ENCODE peak calls at places on chromosome 9, in five cellular contexts. One of them, this sample, is unnamed.
A peak's percentile ranks its signal among the peaks of the same experiment; 100 is the strongest.

GRCh38 chr9:126763130-126763764 is 41.6 kb upstream of the ZBTB43 start:
- DNase-seq in mucosa of descending colon: no peak
- DNase-seq in sigmoid colon: no peak
- DNase-seq in right cardiac atrium: no peak
- DNase-seq in GM23248: no peak
- DNase-seq in this sample: no peak

GRCh38 chr9:110106698-110107097 is 101.3 kb downstream of the C9orf152 start:
- DNase-seq in GM23248: no peak
- DNase-seq in mucosa of descending colon: no peak
- DNase-seq in right cardiac atrium: no peak
- DNase-seq in sigmoid colon: no peak
- DNase-seq in this sample: no peak

GRCh38 chr9:108439967-108440366 is 415.8 kb downstream of the ACTL7B start:
- DNase-seq in mucosa of descending colon: no peak
- DNase-seq in sigmoid colon: no peak
- DNase-seq in right cardiac atrium: no peak
- DNase-seq in GM23248: peak; percentile 93
- DNase-seq in this sample: no peak

GRCh38 chr9:97057651-97058050 is 18.7 kb upstream of the CTSV start:
- DNase-seq in GM23248: no peak
- DNase-seq in right cardiac atrium: no peak
- DNase-seq in sigmoid colon: no peak
- DNase-seq in mucosa of descending colon: no peak
- DNase-seq in this sample: no peak

GRCh38 chr9:130939405-130939941 is 426 bp upstream of the FIBCD1 start:
- DNase-seq in GM23248: peak; percentile 62
- DNase-seq in sigmoid colon: no peak
- DNase-seq in mucosa of descending colon: peak; percentile 34
- DNase-seq in right cardiac atrium: no peak
- DNase-seq in this sample: no peak

GRCh38 chr9:125142560-125143376 is 560 bp downstream of the SCAI start:
- DNase-seq in GM23248: peak; percentile 17
- DNase-seq in right cardiac atrium: no peak
- DNase-seq in sigmoid colon: peak; percentile 66
- DNase-seq in mucosa of descending colon: peak; percentile 22
- DNase-seq in this sample: no peak

GRCh38 chr9:15278290-15278689 is 28.7 kb downstream of the TTC39B start:
- DNase-seq in sigmoid colon: no peak
- DNase-seq in mucosa of descending colon: no peak
- DNase-seq in right cardiac atrium: no peak
- DNase-seq in GM23248: no peak
- DNase-seq in this sample: no peak

GRCh38 chr9:102518324-102518723 is 476.8 kb upstream of the CYLC2 start:
- DNase-seq in GM23248: no peak
- DNase-seq in sigmoid colon: no peak
- DNase-seq in mucosa of descending colon: no peak
- DNase-seq in right cardiac atrium: no peak
- DNase-seq in this sample: no peak

GRCh38 chr9:113589407-113589806 is 125.9 kb downstream of the RGS3 start:
- DNase-seq in right cardiac atrium: peak; percentile 76
- DNase-seq in mucosa of descending colon: no peak
- DNase-seq in GM23248: no peak
- DNase-seq in sigmoid colon: peak; percentile 53
- DNase-seq in this sample: peak; percentile 71

GRCh38 chr9:7841831-7842230 is 42.3 kb upstream of the DMAC1 start:
- DNase-seq in GM23248: no peak
- DNase-seq in mucosa of descending colon: no peak
- DNase-seq in sigmoid colon: no peak
- DNase-seq in right cardiac atrium: no peak
- DNase-seq in this sample: no peak

GRCh38 chr9:89497181-89497963 is 541 bp downstream of the SEMA4D start:
- DNase-seq in GM23248: no peak
- DNase-seq in sigmoid colon: no peak
- DNase-seq in right cardiac atrium: no peak
- DNase-seq in mucosa of descending colon: peak; percentile 54
- DNase-seq in this sample: no peak

GRCh38 chr9:93673271-93673843 is 97.0 kb downstream of the PHF2 start:
- DNase-seq in right cardiac atrium: peak; percentile 11
- DNase-seq in GM23248: peak; percentile 53
- DNase-seq in mucosa of descending colon: no peak
- DNase-seq in sigmoid colon: peak; percentile 53
- DNase-seq in this sample: peak; percentile 45

GRCh38 chr9:75063556-75064305 is 24.2 kb downstream of the NMRK1 start:
- DNase-seq in mucosa of descending colon: no peak
- DNase-seq in GM23248: peak; percentile 71
- DNase-seq in right cardiac atrium: no peak
- DNase-seq in sigmoid colon: no peak
- DNase-seq in this sample: no peak

GRCh38 chr9:119003218-119003617 is 366.0 kb downstream of the BRINP1 start:
- DNase-seq in sigmoid colon: no peak
- DNase-seq in GM23248: peak; percentile 82
- DNase-seq in right cardiac atrium: no peak
- DNase-seq in mucosa of descending colon: no peak
- DNase-seq in this sample: no peak

GRCh38 chr9:80866576-80867227 is 822.6 kb downstream of the TLE1 start:
- DNase-seq in mucosa of descending colon: no peak
- DNase-seq in right cardiac atrium: no peak
- DNase-seq in GM23248: no peak
- DNase-seq in sigmoid colon: no peak
- DNase-seq in this sample: no peak

GRCh38 chr9:116467740-116468351 is 219.3 kb upstream of the TRIM32 start:
- DNase-seq in GM23248: no peak
- DNase-seq in sigmoid colon: no peak
- DNase-seq in right cardiac atrium: no peak
- DNase-seq in mucosa of descending colon: no peak
- DNase-seq in this sample: no peak

DNA sequence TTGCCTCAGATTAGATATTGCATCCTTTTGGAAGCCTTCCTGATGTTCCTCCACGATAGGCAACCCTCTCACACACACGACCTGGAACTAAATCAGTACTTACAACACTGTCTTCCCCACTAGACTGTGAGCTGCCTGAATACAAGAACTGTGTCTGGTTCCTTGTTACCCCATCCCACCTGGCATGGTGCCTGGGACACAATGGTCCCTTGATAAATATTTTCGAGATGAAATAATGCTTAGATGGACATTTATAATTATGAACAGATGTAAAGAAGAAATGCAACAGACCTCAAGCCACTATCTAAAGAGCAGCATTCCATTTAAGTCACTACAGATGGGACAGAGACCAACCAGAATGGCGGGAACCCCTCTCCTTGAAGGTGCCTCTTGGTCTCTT is 33.4 kb downstream of the OR1J1 start:
- DNase-seq in mucosa of descending colon: no peak
- DNase-seq in sigmoid colon: peak; percentile 67
- DNase-seq in right cardiac atrium: peak; percentile 37
- DNase-seq in GM23248: peak; percentile 75
- DNase-seq in this sample: peak; percentile 54
- H3K4me1 ChIP-seq in mucosa of descending colon: no peaks in the 10 kb centered on the region
- H3K4me1 ChIP-seq in sigmoid colon: no peaks in the 10 kb centered on the region
- H3K4me1 ChIP-seq in right cardiac atrium: no peaks in the 10 kb centered on the region
- H3K4me1 ChIP-seq in GM23248: peaks cover 23% of the 10 kb centered on the region
- H3K4me1 ChIP-seq in this sample: no peaks in the 10 kb centered on the region

GRCh38 chr9:133553123-133553522 is 18.6 kb downstream of the ADAMTSL2 start:
- DNase-seq in sigmoid colon: no peak
- DNase-seq in mucosa of descending colon: no peak
- DNase-seq in GM23248: no peak
- DNase-seq in right cardiac atrium: no peak
- DNase-seq in this sample: no peak
- H3K4me1 ChIP-seq in sigmoid colon: peaks cover 3% of the 10 kb centered on the region
- H3K4me1 ChIP-seq in mucosa of descending colon: peaks cover 5% of the 10 kb centered on the region
- H3K4me1 ChIP-seq in GM23248: peaks cover 5% of the 10 kb centered on the region
- H3K4me1 ChIP-seq in right cardiac atrium: no peaks in the 10 kb centered on the region
- H3K4me1 ChIP-seq in this sample: peaks cover 7% of the 10 kb centered on the region

GRCh38 chr9:8850916-8851315 is 1051.3 kb upstream of the DMAC1 start:
- DNase-seq in GM23248: no peak
- DNase-seq in sigmoid colon: no peak
- DNase-seq in mucosa of descending colon: no peak
- DNase-seq in right cardiac atrium: no peak
- DNase-seq in this sample: no peak
- H3K4me1 ChIP-seq in GM23248: no peaks in the 10 kb centered on the region
- H3K4me1 ChIP-seq in sigmoid colon: no peaks in the 10 kb centered on the region
- H3K4me1 ChIP-seq in mucosa of descending colon: no peaks in the 10 kb centered on the region
- H3K4me1 ChIP-seq in right cardiac atrium: no peaks in the 10 kb centered on the region
- H3K4me1 ChIP-seq in this sample: no peaks in the 10 kb centered on the region

GRCh38 chr9:36441966-36442365 is 41.9 kb upstream of the RNF38 start:
- DNase-seq in sigmoid colon: no peak
- DNase-seq in GM23248: no peak
- DNase-seq in right cardiac atrium: no peak
- DNase-seq in mucosa of descending colon: no peak
- DNase-seq in this sample: no peak
- H3K4me1 ChIP-seq in sigmoid colon: no peaks in the 10 kb centered on the region
- H3K4me1 ChIP-seq in GM23248: no peaks in the 10 kb centered on the region
- H3K4me1 ChIP-seq in right cardiac atrium: peaks cover 7% of the 10 kb centered on the region
- H3K4me1 ChIP-seq in mucosa of descending colon: no peaks in the 10 kb centered on the region
- H3K4me1 ChIP-seq in this sample: peaks cover 26% of the 10 kb centered on the region

GRCh38 chr9:33158555-33159057 is 8.5 kb downstream of the B4GALT1 start:
- DNase-seq in sigmoid colon: no peak
- DNase-seq in GM23248: no peak
- DNase-seq in right cardiac atrium: no peak
- DNase-seq in mucosa of descending colon: peak; percentile 48
- DNase-seq in this sample: no peak
- H3K4me1 ChIP-seq in sigmoid colon: peaks cover 64% of the 10 kb centered on the region
- H3K4me1 ChIP-seq in GM23248: peaks cover 92% of the 10 kb centered on the region
- H3K4me1 ChIP-seq in right cardiac atrium: peaks cover 60% of the 10 kb centered on the region
- H3K4me1 ChIP-seq in mucosa of descending colon: peaks cover 67% of the 10 kb centered on the region
- H3K4me1 ChIP-seq in this sample: peaks cover 62% of the 10 kb centered on the region

GRCh38 chr9:5512658-5513452 is 2.5 kb downstream of the PDCD1LG2 start:
- DNase-seq in mucosa of descending colon: no peak
- DNase-seq in sigmoid colon: no peak
- DNase-seq in right cardiac atrium: no peak
- DNase-seq in GM23248: peak; percentile 10
- DNase-seq in this sample: peak; percentile 58

GRCh38 chr9:5516453-5517220 is 6.3 kb downstream of the PDCD1LG2 start:
- DNase-seq in right cardiac atrium: no peak
- DNase-seq in mucosa of descending colon: no peak
- DNase-seq in GM23248: no peak
- DNase-seq in sigmoid colon: no peak
- DNase-seq in this sample: no peak

GRCh38 chr9:5514608-5515260 is 4.4 kb downstream of the PDCD1LG2 start:
- DNase-seq in mucosa of descending colon: no peak
- DNase-seq in right cardiac atrium: no peak
- DNase-seq in sigmoid colon: no peak
- DNase-seq in GM23248: no peak
- DNase-seq in this sample: no peak

GRCh38 chr9:5513966-5514365 is 3.6 kb downstream of the PDCD1LG2 start:
- DNase-seq in sigmoid colon: no peak
- DNase-seq in right cardiac atrium: no peak
- DNase-seq in mucosa of descending colon: no peak
- DNase-seq in GM23248: no peak
- DNase-seq in this sample: no peak

DNA sequence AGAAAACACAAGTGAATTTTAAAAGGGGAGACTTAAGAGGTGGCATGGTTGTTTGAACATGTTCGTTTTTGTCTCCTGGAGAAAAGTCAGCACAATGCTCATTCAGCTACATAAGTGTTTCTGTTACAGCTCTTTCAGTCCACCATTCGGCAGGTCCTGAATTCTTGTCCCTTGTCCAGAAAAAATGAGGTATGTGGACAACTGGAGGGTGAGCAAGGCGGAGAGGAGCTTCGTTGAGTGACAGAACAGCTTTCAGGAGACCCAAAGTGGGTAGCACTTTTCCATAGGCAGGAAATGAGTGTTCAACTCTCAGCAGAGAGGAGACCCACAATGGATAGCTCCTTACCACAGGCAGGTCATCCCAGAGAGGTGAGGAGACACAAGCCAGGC is 4.9 kb downstream of the PDCD1LG2 start:
- DNase-seq in right cardiac atrium: no peak
- DNase-seq in GM23248: no peak
- DNase-seq in mucosa of descending colon: no peak
- DNase-seq in sigmoid colon: no peak
- DNase-seq in this sample: no peak
- H3K4me1 ChIP-seq in right cardiac atrium: peaks cover 8% of the 10 kb centered on the region
- H3K4me1 ChIP-seq in GM23248: peaks cover 56% of the 10 kb centered on the region
- H3K4me1 ChIP-seq in mucosa of descending colon: no peaks in the 10 kb centered on the region
- H3K4me1 ChIP-seq in sigmoid colon: no peaks in the 10 kb centered on the region
- H3K4me1 ChIP-seq in this sample: no peaks in the 10 kb centered on the region

DNA sequence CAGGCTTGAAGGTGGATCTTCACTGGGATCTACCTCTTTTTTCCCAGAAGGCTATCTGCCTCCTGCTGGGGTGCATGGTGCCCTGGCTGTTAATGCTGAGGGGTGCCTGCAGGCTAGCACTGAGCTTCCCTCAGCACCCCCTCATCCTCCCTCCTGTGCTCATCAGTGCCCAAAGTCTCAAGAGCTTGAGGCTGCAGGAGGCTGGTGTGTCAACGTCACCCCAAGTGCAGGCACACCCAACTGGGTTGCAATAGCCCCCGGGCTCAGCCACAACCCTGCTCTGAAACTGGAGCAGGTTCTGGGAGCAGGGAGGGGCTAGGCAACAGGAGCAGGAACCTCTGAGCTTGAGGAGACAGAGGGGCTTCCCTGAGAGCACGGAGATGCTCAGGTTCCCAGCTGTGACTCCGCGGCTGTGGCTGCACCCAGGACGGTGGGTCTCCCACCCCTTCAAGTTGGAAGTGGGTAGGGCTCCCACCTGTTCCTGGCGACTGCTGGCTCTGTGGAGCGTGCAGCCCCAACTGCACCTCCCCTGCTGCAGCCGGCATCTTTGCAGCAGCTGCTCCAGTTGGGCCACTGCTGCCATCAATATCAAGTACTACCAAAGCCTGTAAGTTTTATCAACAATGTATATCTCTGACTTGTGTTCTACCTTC is 1266.6 kb upstream of the C9orf72 start:
- DNase-seq in mucosa of descending colon: no peak
- DNase-seq in sigmoid colon: no peak
- DNase-seq in GM23248: no peak
- DNase-seq in right cardiac atrium: no peak
- DNase-seq in this sample: no peak
- H3K4me1 ChIP-seq in mucosa of descending colon: no peaks in the 10 kb centered on the region
- H3K4me1 ChIP-seq in sigmoid colon: no peaks in the 10 kb centered on the region
- H3K4me1 ChIP-seq in GM23248: no peaks in the 10 kb centered on the region
- H3K4me1 ChIP-seq in right cardiac atrium: no peaks in the 10 kb centered on the region
- H3K4me1 ChIP-seq in this sample: no peaks in the 10 kb centered on the region